ENCODE peak calls at places on chromosomes 4 and X, in nine cellular contexts. R is GM04503, Q is T-helper 22 cell, D is brain microvascular endothelial cell, T is mucosa of gallbladder, F is ELF-1, C is activated T-helper 1 cell treated with Interleukin-2 at 50 U/mL for 16 hours, G is HTR-8/SVneo, A is KBM-7. I is an unnamed sample.

GRCh38 chrX:39627257-39627656 is 470.5 kb downstream of the BCOR start:
- DNase-seq in R (no peak), F (no peak), C (no peak), Q (no peak), G (no peak), A (no peak), D (no peak), T (no peak), I (no peak)

GRCh38 chr4:185534850-185535761 is at the start of gene PDLIM3:
- DNase-seq in C (no peak), A (no peak), Q (no peak), F (peak; percentile 74), D (peak; percentile 19), G (peak; percentile 64), T (peak; percentile 33), R (no peak), I (no peak)

GRCh38 chr4:189022441-189023035 is 883.3 kb downstream of the TRIML1 start:
- DNase-seq in C (no peak), Q (no peak), R (peak; percentile 34), G (peak; percentile 29), T (no peak), F (peak; percentile 26), D (peak; percentile 32), A (no peak), I (peak; percentile 5)

GRCh38 chr4:155911905-155912304 is 8.4 kb downstream of the TDO2 start:
- DNase-seq in A (no peak), C (no peak), F (no peak), D (no peak), T (no peak), G (no peak), Q (no peak), R (no peak), I (no peak)

GRCh38 chr4:59597536-59598232 is 1602.4 kb upstream of the ADGRL3 start:
- DNase-seq in C (no peak), R (no peak), F (no peak), G (no peak), T (no peak), A (peak; percentile 36), Q (no peak), D (no peak), I (no peak)

GRCh38 chrX:108090474-108091265 is 672 bp downstream of the PSMD10 start:
- DNase-seq in G (no peak), R (peak; percentile 9), D (peak; percentile 11), A (no peak), T (no peak), C (no peak), Q (no peak), F (no peak), I (no peak)

GRCh38 chrX:102651968-102652744 is 873 bp downstream of the GPRASP1 start:
- DNase-seq in C (peak; percentile 29), G (no peak), R (no peak), D (peak; percentile 33), F (peak; percentile 61), T (peak; percentile 46), A (no peak), Q (peak; percentile 35), I (no peak)

GRCh38 chr4:17124767-17125166 is 226.3 kb upstream of the LDB2 start:
- DNase-seq in D (no peak), F (no peak), G (no peak), C (no peak), Q (no peak), T (no peak), A (peak; percentile 2), R (no peak), I (no peak)

GRCh38 chr4:126405369-126405982 is 1090.7 kb downstream of the FAT4 start:
- DNase-seq in R (no peak), C (no peak), D (no peak), Q (no peak), F (peak; percentile 48), T (no peak), A (peak; percentile 11), G (no peak), I (no peak)

GRCh38 chr4:182257503-182257902 is 14.3 kb downstream of the TENM3 start:
- DNase-seq in R (no peak), T (no peak), G (no peak), C (no peak), F (peak; percentile 43), A (no peak), Q (no peak), D (no peak), I (no peak)

GRCh38 chr4:52894408-52894807 is 32.3 kb downstream of the RASL11B start:
- DNase-seq in A (no peak), C (no peak), G (no peak), D (no peak), T (no peak), R (no peak), Q (no peak), F (no peak), I (no peak)

GRCh38 chrX:20913760-20914159 is 460.5 kb upstream of the CNKSR2 start:
- DNase-seq in A (peak; percentile 17), D (no peak), T (no peak), Q (no peak), R (no peak), F (peak; percentile 20), G (peak; percentile 3), C (no peak), I (no peak)

GRCh38 chrX:2406891-2407518 is 93.8 kb downstream of the DHRSX start:
- DNase-seq in R (no peak), Q (no peak), G (no peak), F (no peak), A (no peak), D (no peak), C (no peak), T (no peak), I (no peak)

GRCh38 chrX:129553619-129554288 is 13.7 kb downstream of the OCRL start:
- DNase-seq in A (peak; percentile 84), Q (no peak), R (no peak), G (no peak), F (no peak), D (no peak), T (no peak), C (no peak), I (no peak)

GRCh38 chr4:5751918-5752802 is 41.2 kb downstream of the EVC start:
- DNase-seq in C (no peak), Q (no peak), G (no peak), T (no peak), F (peak; percentile 34), A (no peak), D (peak; percentile 54), R (peak; percentile 44), I (no peak)

GRCh38 chrX:72201836-72202536 is 20.4 kb downstream of the PIN4 start:
- DNase-seq in C (no peak), D (peak; percentile 75), A (no peak), Q (no peak), F (no peak), G (peak; percentile 47), R (peak; percentile 39), T (no peak), I (peak; percentile 12)

GRCh38 chrX:132968282-132968681 is 9.9 kb upstream of the HS6ST2 start:
- DNase-seq in T (no peak), G (no peak), D (no peak), A (no peak), R (no peak), C (no peak), Q (no peak), F (peak; percentile 62), I (no peak)

GRCh38 chr4:177008071-177008835 is 215.5 kb upstream of the VEGFC start:
- DNase-seq in A (no peak), C (no peak), D (peak; percentile 57), F (no peak), T (no peak), G (no peak), Q (no peak), R (no peak), I (no peak)

GRCh38 chrX:121579016-121579760 is 531.8 kb downstream of the GLUD2 start:
- DNase-seq in F (no peak), G (no peak), C (no peak), Q (no peak), A (peak; percentile 17), D (peak; percentile 3), T (peak; percentile 27), R (no peak), I (no peak)

GRCh38 chr4:167897116-167897515 is 195.2 kb upstream of the ANXA10 start:
- DNase-seq in C (no peak), F (peak; percentile 92), R (peak; percentile 18), D (peak; percentile 68), A (peak; percentile 55), T (no peak), Q (no peak), G (peak; percentile 49), I (no peak)

GRCh38 chr4:169305651-169306050 is 34.9 kb upstream of the SH3RF1 start:
- DNase-seq in T (no peak), Q (no peak), F (no peak), D (peak; percentile 9), A (no peak), R (no peak), G (no peak), C (no peak), I (no peak)

GRCh38 chr4:185143596-185143969 is 517 bp downstream of the SLC25A4 start:
- DNase-seq in F (no peak), D (no peak), R (no peak), C (no peak), G (peak; percentile 60), Q (no peak), T (peak; percentile 44), A (peak; percentile 18), I (no peak)

GRCh38 chr4:185742766-185743165 is 69.2 kb downstream of the SORBS2 start:
- DNase-seq in A (no peak), G (no peak), R (no peak), T (no peak), C (no peak), D (peak; percentile 69), Q (no peak), F (peak; percentile 67), I (no peak)

GRCh38 chr4:188976644-188977115 is 837.4 kb downstream of the TRIML1 start:
- DNase-seq in A (no peak), T (no peak), R (peak; percentile 15), G (peak; percentile 41), D (peak; percentile 28), Q (no peak), F (peak; percentile 81), C (no peak), I (peak; percentile 26)

GRCh38 chrX:56812515-56813105 is 83.6 kb downstream of the NBDY start:
- DNase-seq in Q (no peak), D (no peak), A (peak; percentile 45), F (no peak), R (no peak), G (no peak), C (no peak), T (no peak), I (no peak)

GRCh38 chr4:171378323-171378722 is 434.9 kb upstream of the GALNTL6 start:
- DNase-seq in R (no peak), A (no peak), G (no peak), D (peak; percentile 23), Q (no peak), C (no peak), T (no peak), F (no peak), I (no peak)

GRCh38 chr4:101258782-101259353 is 88.5 kb downstream of the PPP3CA start:
- DNase-seq in F (no peak), T (no peak), R (peak; percentile 23), D (no peak), C (no peak), Q (no peak), G (no peak), A (peak; percentile 71), I (no peak)

GRCh38 chr4:109294006-109294405 is 8.5 kb downstream of the COL25A1 start:
- DNase-seq in C (no peak), Q (no peak), G (no peak), D (no peak), T (no peak), F (peak; percentile 49), R (no peak), A (peak; percentile 86), I (no peak)

GRCh38 chr4:34371676-34372075 is 1872.6 kb downstream of the ARAP2 start:
- DNase-seq in Q (no peak), A (no peak), R (no peak), G (no peak), D (no peak), C (no peak), F (no peak), T (no peak), I (no peak)

GRCh38 chr4:154578919-154579318 is 11.6 kb downstream of the FGA start:
- DNase-seq in G (no peak), A (no peak), R (no peak), T (no peak), C (no peak), F (no peak), D (no peak), Q (no peak), I (no peak)